ENCODE peak calls at places on chromosomes 12 and 14, in six cellular contexts. One of them, this sample, is unnamed.

GRCh38 chr14:96037891-96038557 is 1.1 kb upstream of the C14orf132 start:
- DNase-seq in adrenal gland: peak; percentile 24
- DNase-seq in aorta: peak; percentile 88
- DNase-seq in transverse colon: peak; percentile 49
- DNase-seq in iPS DF 6.9: no peak
- DNase-seq in neural progenitor cell: no peak
- DNase-seq in this sample: no peak

GRCh38 chr14:23636317-23637211 is at the start of gene DHRS2:
- DNase-seq in adrenal gland: no peak
- DNase-seq in aorta: no peak
- DNase-seq in iPS DF 6.9: no peak
- DNase-seq in transverse colon: no peak
- DNase-seq in neural progenitor cell: no peak
- DNase-seq in this sample: no peak

GRCh38 chr14:68449565-68450295 is 343.1 kb downstream of the ZFP36L1 start:
- DNase-seq in aorta: no peak
- DNase-seq in transverse colon: no peak
- DNase-seq in neural progenitor cell: peak; percentile 60
- DNase-seq in iPS DF 6.9: peak; percentile 37
- DNase-seq in adrenal gland: no peak
- DNase-seq in this sample: no peak

GRCh38 chr14:70472253-70473159 is 20.5 kb downstream of the ADAM21 start:
- DNase-seq in transverse colon: no peak
- DNase-seq in neural progenitor cell: no peak
- DNase-seq in iPS DF 6.9: no peak
- DNase-seq in aorta: no peak
- DNase-seq in adrenal gland: no peak
- DNase-seq in this sample: no peak

GRCh38 chr12:68960162-68960501 is 27.2 kb upstream of the CPM start:
- DNase-seq in adrenal gland: no peak
- DNase-seq in neural progenitor cell: no peak
- DNase-seq in iPS DF 6.9: no peak
- DNase-seq in transverse colon: no peak
- DNase-seq in aorta: no peak
- DNase-seq in this sample: no peak

GRCh38 chr12:7190268-7191055 is 976 bp downstream of the PEX5 start:
- DNase-seq in adrenal gland: peak; percentile 51
- DNase-seq in aorta: peak; percentile 80
- DNase-seq in iPS DF 6.9: no peak
- DNase-seq in neural progenitor cell: peak; percentile 63
- DNase-seq in transverse colon: peak; percentile 32
- DNase-seq in this sample: no peak

GRCh38 chr14:95431199-95432145 is 85.0 kb downstream of the SYNE3 start:
- DNase-seq in aorta: peak; percentile 64
- DNase-seq in adrenal gland: no peak
- DNase-seq in neural progenitor cell: peak; percentile 61
- DNase-seq in iPS DF 6.9: no peak
- DNase-seq in transverse colon: no peak
- DNase-seq in this sample: no peak

GRCh38 chr12:2179953-2180736 is 127.4 kb downstream of the CACNA1C start:
- DNase-seq in neural progenitor cell: no peak
- DNase-seq in iPS DF 6.9: no peak
- DNase-seq in adrenal gland: peak; percentile 86
- DNase-seq in transverse colon: peak; percentile 62
- DNase-seq in aorta: peak; percentile 93
- DNase-seq in this sample: no peak

GRCh38 chr12:102797513-102797912 is 119.5 kb downstream of the PAH start:
- DNase-seq in transverse colon: no peak
- DNase-seq in aorta: no peak
- DNase-seq in iPS DF 6.9: no peak
- DNase-seq in adrenal gland: no peak
- DNase-seq in neural progenitor cell: no peak
- DNase-seq in this sample: no peak

GRCh38 chr14:62743569-62743968 is 301.7 kb downstream of the KCNH5 start:
- DNase-seq in iPS DF 6.9: no peak
- DNase-seq in adrenal gland: no peak
- DNase-seq in transverse colon: no peak
- DNase-seq in aorta: no peak
- DNase-seq in neural progenitor cell: no peak
- DNase-seq in this sample: no peak

GRCh38 chr12:120224304-120225199 is 23.6 kb upstream of the RPLP0 start:
- DNase-seq in aorta: no peak
- DNase-seq in neural progenitor cell: no peak
- DNase-seq in adrenal gland: no peak
- DNase-seq in transverse colon: peak; percentile 86
- DNase-seq in iPS DF 6.9: no peak
- DNase-seq in this sample: no peak

GRCh38 chr12:95057431-95057830 is 16.0 kb downstream of the NR2C1 start:
- DNase-seq in adrenal gland: no peak
- DNase-seq in neural progenitor cell: no peak
- DNase-seq in transverse colon: no peak
- DNase-seq in iPS DF 6.9: no peak
- DNase-seq in aorta: no peak
- DNase-seq in this sample: no peak

GRCh38 chr14:77199590-77199989 is 18.0 kb downstream of the TMEM63C start:
- DNase-seq in transverse colon: no peak
- DNase-seq in neural progenitor cell: no peak
- DNase-seq in aorta: peak; percentile 62
- DNase-seq in iPS DF 6.9: no peak
- DNase-seq in adrenal gland: no peak
- DNase-seq in this sample: no peak

GRCh38 chr12:98211914-98212695 is 303.3 kb upstream of the TMPO start:
- DNase-seq in adrenal gland: no peak
- DNase-seq in aorta: no peak
- DNase-seq in transverse colon: no peak
- DNase-seq in iPS DF 6.9: no peak
- DNase-seq in neural progenitor cell: no peak
- DNase-seq in this sample: no peak

GRCh38 chr12:93846936-93847516 is 169.9 kb downstream of the CRADD start:
- DNase-seq in neural progenitor cell: no peak
- DNase-seq in transverse colon: no peak
- DNase-seq in aorta: no peak
- DNase-seq in adrenal gland: no peak
- DNase-seq in iPS DF 6.9: no peak
- DNase-seq in this sample: no peak

GRCh38 chr12:109092484-109093021 is 719 bp downstream of the ALKBH2 start:
- DNase-seq in aorta: no peak
- DNase-seq in neural progenitor cell: no peak
- DNase-seq in transverse colon: no peak
- DNase-seq in iPS DF 6.9: no peak
- DNase-seq in adrenal gland: no peak
- DNase-seq in this sample: no peak

GRCh38 chr12:57983858-57984505 is 42.6 kb downstream of the ATP23 start:
- DNase-seq in transverse colon: no peak
- DNase-seq in aorta: no peak
- DNase-seq in adrenal gland: no peak
- DNase-seq in neural progenitor cell: no peak
- DNase-seq in iPS DF 6.9: no peak
- DNase-seq in this sample: no peak

GRCh38 chr12:58640314-58640713 is 280.0 kb downstream of the LRIG3 start:
- DNase-seq in neural progenitor cell: no peak
- DNase-seq in aorta: no peak
- DNase-seq in adrenal gland: no peak
- DNase-seq in transverse colon: no peak
- DNase-seq in iPS DF 6.9: no peak
- DNase-seq in this sample: no peak

GRCh38 chr14:95885866-95886265 is 9.2 kb downstream of the TUNAR start:
- DNase-seq in transverse colon: no peak
- DNase-seq in aorta: no peak
- DNase-seq in adrenal gland: no peak
- DNase-seq in neural progenitor cell: no peak
- DNase-seq in iPS DF 6.9: no peak
- DNase-seq in this sample: no peak

GRCh38 chr14:99716850-99717681 is 33.0 kb downstream of the CYP46A1 start:
- DNase-seq in aorta: peak; percentile 50
- DNase-seq in transverse colon: no peak
- DNase-seq in iPS DF 6.9: no peak
- DNase-seq in adrenal gland: no peak
- DNase-seq in neural progenitor cell: no peak
- DNase-seq in this sample: no peak

GRCh38 chr14:78983126-78983525 is 813.0 kb downstream of the NRXN3 start:
- DNase-seq in adrenal gland: no peak
- DNase-seq in aorta: no peak
- DNase-seq in neural progenitor cell: no peak
- DNase-seq in iPS DF 6.9: no peak
- DNase-seq in transverse colon: no peak
- DNase-seq in this sample: no peak

GRCh38 chr14:35533357-35534129 is 421 bp upstream of the INSM2 start:
- DNase-seq in transverse colon: peak; percentile 67
- DNase-seq in neural progenitor cell: peak; percentile 96
- DNase-seq in iPS DF 6.9: no peak
- DNase-seq in aorta: peak; percentile 83
- DNase-seq in adrenal gland: peak; percentile 42
- DNase-seq in this sample: peak; percentile 16

GRCh38 chr12:49872781-49873181 is 29.9 kb upstream of the BCDIN3D start:
- DNase-seq in aorta: peak; percentile 60
- DNase-seq in iPS DF 6.9: no peak
- DNase-seq in neural progenitor cell: no peak
- DNase-seq in adrenal gland: no peak
- DNase-seq in transverse colon: no peak
- DNase-seq in this sample: no peak

GRCh38 chr12:68031174-68031573 is 41.9 kb downstream of the IFNG-AS1 start:
- DNase-seq in aorta: no peak
- DNase-seq in neural progenitor cell: no peak
- DNase-seq in adrenal gland: no peak
- DNase-seq in iPS DF 6.9: no peak
- DNase-seq in transverse colon: no peak
- DNase-seq in this sample: no peak

GRCh38 chr14:35883677-35884293 is 57.6 kb downstream of the BRMS1L start:
- DNase-seq in adrenal gland: no peak
- DNase-seq in transverse colon: peak; percentile 29
- DNase-seq in neural progenitor cell: peak; percentile 59
- DNase-seq in aorta: no peak
- DNase-seq in iPS DF 6.9: no peak
- DNase-seq in this sample: peak; percentile 6

GRCh38 chr12:74598819-74599218 is 61.2 kb downstream of the ATXN7L3B start:
- DNase-seq in iPS DF 6.9: no peak
- DNase-seq in neural progenitor cell: no peak
- DNase-seq in aorta: no peak
- DNase-seq in transverse colon: no peak
- DNase-seq in adrenal gland: no peak
- DNase-seq in this sample: no peak

GRCh38 chr14:64761441-64762043 is 57.3 kb downstream of the PLEKHG3 start:
- DNase-seq in transverse colon: no peak
- DNase-seq in iPS DF 6.9: no peak
- DNase-seq in aorta: no peak
- DNase-seq in neural progenitor cell: no peak
- DNase-seq in adrenal gland: no peak
- DNase-seq in this sample: no peak

GRCh38 chr14:64763089-64763782 is 59.0 kb downstream of the PLEKHG3 start:
- DNase-seq in neural progenitor cell: no peak
- DNase-seq in adrenal gland: no peak
- DNase-seq in iPS DF 6.9: no peak
- DNase-seq in transverse colon: no peak
- DNase-seq in aorta: no peak
- DNase-seq in this sample: no peak

GRCh38 chr14:64760916-64761315 is 56.7 kb downstream of the PLEKHG3 start:
- DNase-seq in neural progenitor cell: no peak
- DNase-seq in aorta: no peak
- DNase-seq in adrenal gland: no peak
- DNase-seq in transverse colon: no peak
- DNase-seq in iPS DF 6.9: no peak
- DNase-seq in this sample: no peak

GRCh38 chr14:64763801-64764511 is 59.7 kb downstream of the PLEKHG3 start:
- DNase-seq in iPS DF 6.9: no peak
- DNase-seq in neural progenitor cell: peak; percentile 41
- DNase-seq in aorta: peak; percentile 75
- DNase-seq in adrenal gland: peak; percentile 39
- DNase-seq in transverse colon: peak; percentile 8
- DNase-seq in this sample: no peak

DNA sequence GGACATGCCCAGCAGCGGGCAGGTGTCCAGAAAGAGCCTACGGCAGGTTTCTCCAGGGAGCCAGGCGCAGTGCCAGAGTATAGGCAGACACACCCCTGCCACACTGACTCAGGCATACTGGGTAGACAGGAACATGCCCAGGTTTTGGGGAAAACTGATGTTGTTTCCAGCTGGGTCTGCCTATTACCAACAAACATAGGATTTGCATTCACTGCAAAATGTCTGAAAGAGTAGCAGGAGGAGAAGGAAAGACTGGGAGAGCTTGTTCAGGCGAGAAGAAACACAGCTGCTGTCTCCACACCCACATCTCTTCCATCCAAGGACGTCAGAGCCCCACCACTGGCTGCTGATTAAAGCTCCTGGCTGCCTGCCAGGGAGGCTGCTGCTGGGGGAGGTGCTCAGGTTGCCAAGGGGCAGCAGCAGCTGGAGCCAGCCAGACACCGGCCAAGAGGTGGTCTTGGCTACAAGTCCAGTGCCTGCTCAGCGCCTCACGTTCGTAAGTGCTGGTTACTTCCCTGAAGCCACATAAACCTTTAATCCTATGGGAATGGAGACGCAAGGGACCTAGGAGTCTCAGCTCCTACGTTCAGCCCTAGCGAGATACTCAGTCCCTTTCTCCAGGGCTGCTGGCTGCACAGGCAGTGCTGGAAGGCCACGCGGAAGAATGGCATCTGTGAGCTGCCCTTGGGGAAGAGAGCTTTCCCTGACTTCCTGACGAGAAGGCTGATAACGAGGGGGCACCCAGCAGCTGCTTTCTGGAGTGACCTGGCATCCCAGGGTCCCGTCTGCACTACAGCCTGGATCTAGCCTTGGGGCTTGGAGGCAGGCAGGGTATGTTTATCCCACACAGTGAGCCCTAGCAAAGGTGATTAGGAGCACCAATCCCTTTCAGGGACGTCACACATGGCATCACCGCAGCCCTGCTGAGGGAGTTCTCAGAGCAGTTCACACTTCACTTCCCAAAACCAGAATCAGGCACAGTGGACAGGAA is 58.1 kb downstream of the PLEKHG3 start:
- DNase-seq in adrenal gland: peak; percentile 85
- DNase-seq in transverse colon: peak; percentile 85
- DNase-seq in aorta: peak; percentile 92
- DNase-seq in iPS DF 6.9: no peak
- DNase-seq in neural progenitor cell: peak; percentile 53
- DNase-seq in this sample: peak; percentile 65
- H3K4me1 ChIP-seq in adrenal gland: peaks cover 37% of the 10 kb centered on the region
- H3K4me1 ChIP-seq in transverse colon: peaks cover 41% of the 10 kb centered on the region
- H3K4me1 ChIP-seq in aorta: no peaks in the 10 kb centered on the region
- H3K4me1 ChIP-seq in iPS DF 6.9: peaks cover 15% of the 10 kb centered on the region
- H3K4me1 ChIP-seq in neural progenitor cell: peaks cover 51% of the 10 kb centered on the region
- H3K4me1 ChIP-seq in this sample: peaks cover 85% of the 10 kb centered on the region

GRCh38 chr12:133061954-133062353 is 18.8 kb upstream of the ZNF140 start:
- DNase-seq in neural progenitor cell: no peak
- DNase-seq in transverse colon: no peak
- DNase-seq in aorta: no peak
- DNase-seq in adrenal gland: no peak
- DNase-seq in iPS DF 6.9: no peak
- DNase-seq in this sample: no peak
- H3K9me3 ChIP-seq in neural progenitor cell: peaks cover 76% of the 10 kb centered on the region
- H3K9me3 ChIP-seq in transverse colon: peaks cover 97% of the 10 kb centered on the region
- H3K9me3 ChIP-seq in aorta: peaks cover 39% of the 10 kb centered on the region
- H3K9me3 ChIP-seq in adrenal gland: peaks cover 64% of the 10 kb centered on the region
- H3K9me3 ChIP-seq in iPS DF 6.9: peaks cover 21% of the 10 kb centered on the region
- H3K9me3 ChIP-seq in this sample: peaks cover 39% of the 10 kb centered on the region

GRCh38 chr12:105696-106095 is 39.1 kb downstream of the IQSEC3 start:
- DNase-seq in aorta: no peak
- DNase-seq in neural progenitor cell: no peak
- DNase-seq in transverse colon: no peak
- DNase-seq in adrenal gland: no peak
- DNase-seq in iPS DF 6.9: no peak
- DNase-seq in this sample: no peak
- H3K4me1 ChIP-seq in aorta: no peaks in the 10 kb centered on the region
- H3K4me1 ChIP-seq in neural progenitor cell: peaks cover 44% of the 10 kb centered on the region
- H3K4me1 ChIP-seq in transverse colon: no peaks in the 10 kb centered on the region
- H3K4me1 ChIP-seq in adrenal gland: no peaks in the 10 kb centered on the region
- H3K4me1 ChIP-seq in iPS DF 6.9: peaks cover 4% of the 10 kb centered on the region
- H3K4me1 ChIP-seq in this sample: peaks cover 7% of the 10 kb centered on the region

GRCh38 chr12:121946313-121947025 is 28.1 kb downstream of the CFAP251 start:
- DNase-seq in neural progenitor cell: no peak
- DNase-seq in aorta: no peak
- DNase-seq in transverse colon: no peak
- DNase-seq in adrenal gland: no peak
- DNase-seq in iPS DF 6.9: no peak
- DNase-seq in this sample: no peak
- H3K9me3 ChIP-seq in neural progenitor cell: peaks cover 5% of the 10 kb centered on the region
- H3K9me3 ChIP-seq in aorta: no peaks in the 10 kb centered on the region
- H3K9me3 ChIP-seq in transverse colon: no peaks in the 10 kb centered on the region
- H3K9me3 ChIP-seq in adrenal gland: no peaks in the 10 kb centered on the region
- H3K9me3 ChIP-seq in iPS DF 6.9: no peaks in the 10 kb centered on the region
- H3K9me3 ChIP-seq in this sample: no peaks in the 10 kb centered on the region

This sample was measured in CD4-positive, alpha-beta memory T cell.